ENCODE peak calls at places on chromosomes 4 and X, in seven cellular contexts. One of them, this sample, is unnamed.

GRCh38 chr4:153227501-153227900 is 23.3 kb downstream of the TRIM2 start:
- DNase-seq in left colon: no peak
- DNase-seq in stimulated activated CD4-positive, alpha-beta T cell treated with anti-CD3 and anti-CD28 coated beads, Interleukin-2, amount 100 ng/mL, for 48 hours: no peak
- DNase-seq in activated T-cell treated with anti-CD3 and anti-CD28 coated beads for 4 hours: no peak
- DNase-seq in EL: no peak
- DNase-seq in nephron progenitor cell: no peak
- DNase-seq in Karpas-422: no peak
- DNase-seq in this sample: no peak

GRCh38 chr4:111919666-111920065 is 225.6 kb upstream of the FAM241A start:
- DNase-seq in EL: no peak
- DNase-seq in Karpas-422: no peak
- DNase-seq in activated T-cell treated with anti-CD3 and anti-CD28 coated beads for 4 hours: no peak
- DNase-seq in nephron progenitor cell: no peak
- DNase-seq in stimulated activated CD4-positive, alpha-beta T cell treated with anti-CD3 and anti-CD28 coated beads, Interleukin-2, amount 100 ng/mL, for 48 hours: no peak
- DNase-seq in left colon: no peak
- DNase-seq in this sample: no peak

GRCh38 chr4:79598801-79599200 is 190.8 kb upstream of the GK2 start:
- DNase-seq in activated T-cell treated with anti-CD3 and anti-CD28 coated beads for 4 hours: no peak
- DNase-seq in stimulated activated CD4-positive, alpha-beta T cell treated with anti-CD3 and anti-CD28 coated beads, Interleukin-2, amount 100 ng/mL, for 48 hours: no peak
- DNase-seq in nephron progenitor cell: no peak
- DNase-seq in EL: no peak
- DNase-seq in Karpas-422: no peak
- DNase-seq in left colon: no peak
- DNase-seq in this sample: peak

GRCh38 chr4:6606465-6607235 is 31.7 kb downstream of the MAN2B2 start:
- DNase-seq in EL: no peak
- DNase-seq in nephron progenitor cell: no peak
- DNase-seq in stimulated activated CD4-positive, alpha-beta T cell treated with anti-CD3 and anti-CD28 coated beads, Interleukin-2, amount 100 ng/mL, for 48 hours: no peak
- DNase-seq in left colon: no peak
- DNase-seq in activated T-cell treated with anti-CD3 and anti-CD28 coated beads for 4 hours: no peak
- DNase-seq in Karpas-422: no peak
- DNase-seq in this sample: no peak

GRCh38 chrX:15146515-15146914 is 123.4 kb downstream of the ASB9 start:
- DNase-seq in left colon: peak
- DNase-seq in nephron progenitor cell: peak
- DNase-seq in stimulated activated CD4-positive, alpha-beta T cell treated with anti-CD3 and anti-CD28 coated beads, Interleukin-2, amount 100 ng/mL, for 48 hours: peak
- DNase-seq in EL: peak
- DNase-seq in Karpas-422: peak
- DNase-seq in activated T-cell treated with anti-CD3 and anti-CD28 coated beads for 4 hours: no peak
- DNase-seq in this sample: no peak

GRCh38 chr4:164503874-164504273 is 250.1 kb upstream of the SMIM31 start:
- DNase-seq in Karpas-422: no peak
- DNase-seq in left colon: no peak
- DNase-seq in nephron progenitor cell: no peak
- DNase-seq in EL: no peak
- DNase-seq in stimulated activated CD4-positive, alpha-beta T cell treated with anti-CD3 and anti-CD28 coated beads, Interleukin-2, amount 100 ng/mL, for 48 hours: no peak
- DNase-seq in activated T-cell treated with anti-CD3 and anti-CD28 coated beads for 4 hours: no peak
- DNase-seq in this sample: no peak

GRCh38 chr4:60805500-60806313 is 394.4 kb upstream of the ADGRL3 start:
- DNase-seq in left colon: no peak
- DNase-seq in stimulated activated CD4-positive, alpha-beta T cell treated with anti-CD3 and anti-CD28 coated beads, Interleukin-2, amount 100 ng/mL, for 48 hours: no peak
- DNase-seq in EL: peak
- DNase-seq in Karpas-422: peak
- DNase-seq in activated T-cell treated with anti-CD3 and anti-CD28 coated beads for 4 hours: no peak
- DNase-seq in nephron progenitor cell: peak
- DNase-seq in this sample: no peak

GRCh38 chr4:71231073-71231752 is 107.6 kb upstream of the SLC4A4 start:
- DNase-seq in EL: peak
- DNase-seq in activated T-cell treated with anti-CD3 and anti-CD28 coated beads for 4 hours: no peak
- DNase-seq in left colon: peak
- DNase-seq in Karpas-422: no peak
- DNase-seq in nephron progenitor cell: peak
- DNase-seq in stimulated activated CD4-positive, alpha-beta T cell treated with anti-CD3 and anti-CD28 coated beads, Interleukin-2, amount 100 ng/mL, for 48 hours: no peak
- DNase-seq in this sample: peak

GRCh38 chrX:136185409-136186022 is 38.2 kb downstream of the FHL1 start:
- DNase-seq in nephron progenitor cell: no peak
- DNase-seq in stimulated activated CD4-positive, alpha-beta T cell treated with anti-CD3 and anti-CD28 coated beads, Interleukin-2, amount 100 ng/mL, for 48 hours: no peak
- DNase-seq in left colon: no peak
- DNase-seq in Karpas-422: no peak
- DNase-seq in activated T-cell treated with anti-CD3 and anti-CD28 coated beads for 4 hours: no peak
- DNase-seq in EL: peak
- DNase-seq in this sample: no peak

GRCh38 chr4:87117051-87117729 is 103.2 kb downstream of the KLHL8 start:
- DNase-seq in left colon: no peak
- DNase-seq in EL: no peak
- DNase-seq in nephron progenitor cell: peak
- DNase-seq in stimulated activated CD4-positive, alpha-beta T cell treated with anti-CD3 and anti-CD28 coated beads, Interleukin-2, amount 100 ng/mL, for 48 hours: no peak
- DNase-seq in Karpas-422: no peak
- DNase-seq in activated T-cell treated with anti-CD3 and anti-CD28 coated beads for 4 hours: no peak
- DNase-seq in this sample: peak

GRCh38 chrX:53631156-53631555 is 55.4 kb downstream of the HUWE1 start:
- DNase-seq in Karpas-422: no peak
- DNase-seq in activated T-cell treated with anti-CD3 and anti-CD28 coated beads for 4 hours: no peak
- DNase-seq in nephron progenitor cell: no peak
- DNase-seq in stimulated activated CD4-positive, alpha-beta T cell treated with anti-CD3 and anti-CD28 coated beads, Interleukin-2, amount 100 ng/mL, for 48 hours: no peak
- DNase-seq in EL: peak
- DNase-seq in left colon: no peak
- DNase-seq in this sample: no peak

GRCh38 chrX:54066841-54067240 is 22.6 kb upstream of the PHF8 start:
- DNase-seq in Karpas-422: no peak
- DNase-seq in activated T-cell treated with anti-CD3 and anti-CD28 coated beads for 4 hours: no peak
- DNase-seq in nephron progenitor cell: no peak
- DNase-seq in EL: peak
- DNase-seq in stimulated activated CD4-positive, alpha-beta T cell treated with anti-CD3 and anti-CD28 coated beads, Interleukin-2, amount 100 ng/mL, for 48 hours: no peak
- DNase-seq in left colon: no peak
- DNase-seq in this sample: no peak

GRCh38 chr4:143183513-143184216 is 1.1 kb upstream of the USP38 start:
- DNase-seq in stimulated activated CD4-positive, alpha-beta T cell treated with anti-CD3 and anti-CD28 coated beads, Interleukin-2, amount 100 ng/mL, for 48 hours: no peak
- DNase-seq in nephron progenitor cell: no peak
- DNase-seq in activated T-cell treated with anti-CD3 and anti-CD28 coated beads for 4 hours: no peak
- DNase-seq in Karpas-422: peak
- DNase-seq in left colon: no peak
- DNase-seq in EL: no peak
- DNase-seq in this sample: no peak

GRCh38 chr4:6824071-6824470 is 41.5 kb downstream of the KIAA0232 start:
- DNase-seq in EL: peak
- DNase-seq in Karpas-422: no peak
- DNase-seq in nephron progenitor cell: no peak
- DNase-seq in stimulated activated CD4-positive, alpha-beta T cell treated with anti-CD3 and anti-CD28 coated beads, Interleukin-2, amount 100 ng/mL, for 48 hours: no peak
- DNase-seq in left colon: no peak
- DNase-seq in activated T-cell treated with anti-CD3 and anti-CD28 coated beads for 4 hours: no peak
- DNase-seq in this sample: no peak